ENCODE peak calls at places on chromosomes 1 and 21, in five cellular contexts. K is cardiac fibroblast, B is uterus, X is heart left ventricle, D is omental fat pad. R is an unnamed sample.

GRCh38 chr21:38766987-38767722 is 38.6 kb upstream of the ETS2 start:
- DNase-seq in K (no peak), B (no peak), D (no peak), X (no peak), R (no peak)

GRCh38 chr1:214026985-214027384 is 39.2 kb downstream of the PROX1 start:
- DNase-seq in D (no peak), K (no peak), B (no peak), X (no peak), R (no peak)

GRCh38 chr1:214546886-214547641 is 4.3 kb downstream of the PTPN14 start:
- DNase-seq in X (no peak), D (no peak), B (no peak), K (peak), R (no peak)

GRCh38 chr1:57599233-57599994 is 175.6 kb upstream of the DAB1 start:
- DNase-seq in K (peak), D (no peak), B (no peak), X (no peak), R (no peak)

GRCh38 chr1:108595510-108595909 is 35.6 kb downstream of the EEIG2 start:
- DNase-seq in D (no peak), B (no peak), K (peak), X (no peak), R (no peak)

GRCh38 chr1:209172286-209172685 is 411.2 kb upstream of the CAMK1G start:
- DNase-seq in K (no peak), B (no peak), X (no peak), D (no peak), R (no peak)

GRCh38 chr1:85605519-85606413 is 25.2 kb downstream of the CCN1 start:
- DNase-seq in K (no peak), B (no peak), X (no peak), D (no peak), R (no peak)

GRCh38 chr1:98939471-98939870 is 65.2 kb downstream of the PLPPR5 start:
- DNase-seq in B (no peak), D (no peak), K (no peak), X (no peak), R (no peak)

GRCh38 chr1:201085902-201086735 is 26.1 kb downstream of the CACNA1S start:
- DNase-seq in K (peak), D (no peak), X (no peak), B (peak), R (no peak)

GRCh38 chr1:47477595-47478080 is 39.8 kb downstream of the FOXD2 start:
- DNase-seq in X (no peak), D (no peak), K (no peak), B (no peak), R (no peak)

GRCh38 chr1:63690966-63691365 is 82.9 kb upstream of the ROR1 start:
- DNase-seq in D (no peak), B (no peak), X (no peak), K (no peak), R (no peak)

GRCh38 chr1:184890539-184890973 is 83.8 kb downstream of the NIBAN1 start:
- DNase-seq in X (no peak), D (no peak), K (peak), B (no peak), R (no peak)

GRCh38 chr1:209590405-209590804 is 6.9 kb downstream of the CAMK1G start:
- DNase-seq in B (no peak), K (no peak), X (no peak), D (no peak), R (no peak)

GRCh38 chr1:7433896-7434295 is 337.2 kb upstream of the VAMP3 start:
- DNase-seq in X (no peak), B (no peak), D (no peak), K (no peak), R (no peak)

GRCh38 chr1:53393325-53393792 is 65.5 kb upstream of the LRP8 start:
- DNase-seq in D (peak), B (peak), K (peak), X (peak), R (peak)

GRCh38 chr1:22826630-22827580 is 116.3 kb downstream of the EPHB2 start:
- DNase-seq in B (peak), D (no peak), K (peak), X (peak), R (no peak)

GRCh38 chr1:5926686-5927435 is 65.4 kb downstream of the NPHP4 start:
- DNase-seq in B (no peak), K (no peak), X (no peak), D (no peak), R (no peak)

GRCh38 chr21:44880762-44881585 is 7.5 kb upstream of the PTTG1IP start:
- DNase-seq in D (no peak), B (no peak), X (no peak), K (peak), R (no peak)

GRCh38 chr1:45752441-45753052 is 2.1 kb upstream of the IPP start:
- DNase-seq in X (no peak), K (peak), B (no peak), D (no peak), R (no peak)

GRCh38 chr1:167860231-167860923 is 53.6 kb downstream of the ADCY10 start:
- DNase-seq in B (no peak), K (no peak), X (no peak), D (no peak), R (no peak)

GRCh38 chr1:167862432-167863076 is 51.4 kb downstream of the ADCY10 start:
- DNase-seq in X (no peak), K (no peak), D (no peak), B (no peak), R (no peak)

GRCh38 chr1:167863921-167864279 is 50.0 kb downstream of the ADCY10 start:
- DNase-seq in B (no peak), K (no peak), X (no peak), D (no peak), R (no peak)

GRCh38 chr1:167864392-167864992 is 49.4 kb downstream of the ADCY10 start:
- DNase-seq in B (no peak), X (no peak), K (no peak), D (no peak), R (no peak)

GRCh38 chr1:167861664-167862381 is 52.1 kb downstream of the ADCY10 start:
- DNase-seq in B (no peak), D (no peak), X (no peak), K (no peak), R (no peak)
- TF ChIP-seq CTCF in B (no peak), D (no peak), X (no peak), K (no peak), R (no peak)

GRCh38 chr1:37767488-37767887 is 2.6 kb upstream of the EPHA10 start:
- DNase-seq in X (no peak), B (no peak), K (no peak), D (no peak), R (no peak)
- TF ChIP-seq CTCF in X (no peak), B (no peak), K (no peak), D (no peak), R (no peak)

GRCh38 chr1:29236993-29237905 is 927 bp downstream of the PTPRU start:
- DNase-seq in X (peak), K (peak), D (peak), B (peak), R (peak)

GRCh38 chr1:29237906-29238600 is 1.7 kb downstream of the PTPRU start:
- DNase-seq in D (no peak), X (peak), K (peak), B (peak), R (peak)

GRCh38 chr1:29234471-29234870 is 1.9 kb upstream of the PTPRU start:
- DNase-seq in X (no peak), D (no peak), B (no peak), K (no peak), R (no peak)

GRCh38 chr1:29236743-29236992 is 346 bp downstream of the PTPRU start:
- DNase-seq in B (no peak), X (no peak), K (peak), D (no peak), R (no peak)

DNA sequence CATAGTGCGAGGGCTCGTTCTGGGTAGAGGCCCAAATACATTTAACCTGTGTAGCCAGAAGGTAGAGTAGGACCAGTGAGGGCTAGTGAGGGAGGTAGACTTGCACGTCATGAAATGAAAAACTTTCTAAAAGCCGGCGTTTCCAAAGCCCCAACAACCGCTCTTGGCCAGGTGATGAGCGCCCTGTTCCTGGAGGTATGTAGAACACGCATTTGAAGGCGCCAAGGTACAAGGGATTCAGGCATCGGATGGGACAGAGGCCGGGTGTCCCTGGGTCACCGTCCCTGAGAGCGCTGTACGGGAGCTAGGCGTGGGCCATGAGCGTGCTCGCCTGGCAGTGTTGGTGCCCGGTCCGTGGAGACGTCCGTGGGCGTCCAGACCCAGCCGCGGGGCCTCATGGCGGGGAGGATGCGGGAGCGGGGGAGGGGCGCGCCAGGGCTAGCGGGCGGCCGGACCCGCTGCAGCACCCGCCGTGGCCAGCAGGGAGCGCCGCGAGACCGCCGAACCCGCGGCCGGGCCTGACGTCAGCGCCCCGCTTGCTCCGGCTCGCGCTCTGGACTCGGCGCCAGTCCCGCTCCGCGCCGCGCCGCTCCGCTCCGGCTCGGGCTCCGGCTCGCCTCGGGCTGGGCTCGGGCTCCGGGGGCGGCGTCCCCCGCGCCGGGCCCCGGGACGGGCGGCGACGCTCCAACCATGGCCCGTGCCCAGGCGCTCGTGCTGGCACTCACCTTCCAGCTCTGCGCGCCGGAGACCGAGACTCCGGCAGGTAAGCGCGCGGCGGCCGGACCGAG is at the start of gene PTPRU:
- DNase-seq in D (peak), X (peak), B (peak), K (peak), R (peak)
- TF ChIP-seq CTCF in D (no peak), X (peak), B (peak), K (no peak), R (no peak)

GRCh38 chr1:89632213-89633102 is 462 bp upstream of the LRRC8C start:
- DNase-seq in X (peak), K (peak), D (peak), B (peak), R (peak)
- TF ChIP-seq CTCF in X (peak), K (no peak), D (no peak), B (peak), R (no peak)

GRCh38 chr1:233188061-233188460 is 107.5 kb downstream of the PCNX2 start:
- DNase-seq in B (no peak), D (no peak), X (no peak), K (no peak), R (no peak)
- TF ChIP-seq CTCF in B (no peak), D (no peak), X (no peak), K (no peak), R (no peak)